ENCODE peak calls at places on chromosomes 12 and 14, in nine cellular contexts. N, Q, P, B, D, A, H, I and W are unnamed samples.

GRCh38 chr14:103509864-103510263 is 12.8 kb downstream of the CKB start:
- DNase-seq in N (no peak), Q (no peak), P (peak; percentile 6), B (no peak), D (no peak), A (no peak), H (no peak), I (no peak), W (no peak)

GRCh38 chr14:67668559-67668958 is 5.9 kb downstream of the VTI1B start:
- DNase-seq in N (no peak), Q (no peak), P (no peak), B (no peak), D (no peak), A (no peak), H (no peak), I (no peak), W (no peak)

GRCh38 chr12:53065470-53065869 is 13.7 kb downstream of the SPRYD3 start:
- DNase-seq in N (no peak), Q (no peak), P (no peak), B (no peak), D (peak; percentile 21), A (no peak), H (no peak), I (no peak), W (no peak)

GRCh38 chr12:6047249-6048227 is 76.9 kb downstream of the VWF start:
- DNase-seq in N (peak; percentile 90), Q (no peak), P (no peak), B (peak; percentile 57), D (peak; percentile 76), A (peak; percentile 94), H (no peak), I (no peak), W (no peak)

GRCh38 chr12:101777476-101777875 is 38.2 kb upstream of the SYCP3 start:
- DNase-seq in N (no peak), Q (peak; percentile 32), P (no peak), B (peak; percentile 10), D (no peak), A (no peak), H (no peak), I (no peak), W (peak; percentile 61)

GRCh38 chr12:103821773-103822172 is 19.3 kb downstream of the NT5DC3 start:
- DNase-seq in N (peak; percentile 65), Q (no peak), P (no peak), B (no peak), D (peak; percentile 54), A (peak; percentile 51), H (no peak), I (no peak), W (no peak)

GRCh38 chr14:23364164-23364571 is 804 bp downstream of the EFS start:
- DNase-seq in N (no peak), Q (peak; percentile 75), P (no peak), B (peak; percentile 54), D (no peak), A (no peak), H (no peak), I (no peak), W (no peak)

GRCh38 chr14:57068511-57068910 is 200.2 kb downstream of the EXOC5 start:
- DNase-seq in N (no peak), Q (no peak), P (no peak), B (no peak), D (no peak), A (no peak), H (no peak), I (no peak), W (no peak)

GRCh38 chr12:41983896-41984295 is 160.8 kb downstream of the GXYLT1 start:
- DNase-seq in N (no peak), Q (no peak), P (no peak), B (no peak), D (no peak), A (no peak), H (no peak), I (no peak), W (no peak)

GRCh38 chr14:53226553-53226952 is 73.4 kb upstream of the DDHD1 start:
- DNase-seq in N (peak; percentile 17), Q (no peak), P (no peak), B (peak; percentile 93), D (peak; percentile 14), A (peak; percentile 12), H (no peak), I (no peak), W (no peak)

GRCh38 chr12:103495158-103495782 is 498 bp downstream of the C12orf42 start:
- DNase-seq in N (no peak), Q (no peak), P (peak; percentile 52), B (no peak), D (peak; percentile 8), A (no peak), H (no peak), I (no peak), W (no peak)

GRCh38 chr12:16573652-16574077 is 32.3 kb downstream of the LMO3 start:
- DNase-seq in N (peak; percentile 35), Q (no peak), P (no peak), B (no peak), D (peak; percentile 4), A (no peak), H (peak; percentile 57), I (no peak), W (peak; percentile 9)

GRCh38 chr12:105470601-105471000 is 140.1 kb downstream of the C12orf75 start:
- DNase-seq in N (no peak), Q (no peak), P (no peak), B (no peak), D (no peak), A (no peak), H (no peak), I (no peak), W (no peak)

GRCh38 chr12:31234955-31235867 is 90.7 kb downstream of the SINHCAF start:
- DNase-seq in N (peak; percentile 64), Q (no peak), P (no peak), B (peak; percentile 50), D (peak; percentile 74), A (peak; percentile 28), H (no peak), I (peak; percentile 10), W (no peak)

GRCh38 chr12:31440586-31440985 is 114.6 kb upstream of the SINHCAF start:
- DNase-seq in N (no peak), Q (no peak), P (no peak), B (no peak), D (no peak), A (no peak), H (no peak), I (no peak), W (no peak)

GRCh38 chr12:27616356-27617150 is 79.7 kb upstream of the REP15 start:
- DNase-seq in N (no peak), Q (no peak), P (no peak), B (peak; percentile 58), D (peak; percentile 69), A (no peak), H (no peak), I (no peak), W (no peak)

GRCh38 chr14:24298892-24299254 is 707 bp downstream of the DHRS1 start:
- DNase-seq in N (peak; percentile 46), Q (no peak), P (no peak), B (peak; percentile 93), D (peak; percentile 90), A (peak; percentile 40), H (no peak), I (no peak), W (no peak)

GRCh38 chr14:90758959-90759358 is 57.3 kb downstream of the TTC7B start:
- DNase-seq in N (peak; percentile 29), Q (peak; percentile 48), P (peak; percentile 84), B (peak; percentile 12), D (peak; percentile 77), A (peak; percentile 31), H (no peak), I (peak; percentile 4), W (peak; percentile 30)

GRCh38 chr12:108879615-108880254 is at the start of gene DAO:
- DNase-seq in N (no peak), Q (no peak), P (no peak), B (no peak), D (no peak), A (no peak), H (no peak), I (no peak), W (no peak)

GRCh38 chr14:94161979-94162378 is 12.1 kb upstream of the PPP4R4 start:
- DNase-seq in N (peak; percentile 57), Q (no peak), P (no peak), B (peak; percentile 13), D (peak; percentile 44), A (no peak), H (no peak), I (no peak), W (no peak)

GRCh38 chr12:52168019-52168717 is 23.6 kb downstream of the KRT80 start:
- DNase-seq in N (peak; percentile 87), Q (no peak), P (no peak), B (peak; percentile 70), D (peak; percentile 86), A (no peak), H (no peak), I (no peak), W (no peak)

GRCh38 chr12:70733385-70733784 is 96.2 kb upstream of the PTPRB start:
- DNase-seq in N (peak; percentile 88), Q (peak; percentile 11), P (no peak), B (peak; percentile 55), D (peak; percentile 86), A (peak; percentile 60), H (peak; percentile 29), I (peak; percentile 60), W (peak; percentile 22)

GRCh38 chr14:103126088-103126872 is 3.0 kb downstream of the TNFAIP2 start:
- DNase-seq in N (no peak), Q (no peak), P (peak; percentile 41), B (no peak), D (no peak), A (no peak), H (no peak), I (no peak), W (no peak)

GRCh38 chr14:39265741-39266588 is 32.2 kb downstream of the MIA2 start:
- DNase-seq in N (peak; percentile 42), Q (no peak), P (no peak), B (no peak), D (no peak), A (no peak), H (peak; percentile 39), I (no peak), W (peak; percentile 66)

GRCh38 chr12:57474430-57474829 is 5.2 kb downstream of the ARHGAP9 start:
- DNase-seq in N (no peak), Q (no peak), P (no peak), B (no peak), D (no peak), A (no peak), H (no peak), I (no peak), W (no peak)

GRCh38 chr12:108852674-108853073 is 4.7 kb downstream of the SSH1 start:
- DNase-seq in N (no peak), Q (no peak), P (no peak), B (peak; percentile 86), D (no peak), A (peak; percentile 62), H (no peak), I (no peak), W (no peak)

GRCh38 chr14:69395929-69396328 is 2.2 kb downstream of the ERH start:
- DNase-seq in N (no peak), Q (no peak), P (no peak), B (no peak), D (no peak), A (no peak), H (no peak), I (no peak), W (no peak)

GRCh38 chr12:80792861-80793260 is 76.1 kb downstream of the MYF5 start:
- DNase-seq in N (no peak), Q (no peak), P (no peak), B (no peak), D (peak; percentile 26), A (peak; percentile 53), H (peak; percentile 4), I (no peak), W (no peak)

GRCh38 chr14:59585891-59586554 is 9.4 kb upstream of the CCDC175 start:
- DNase-seq in N (peak; percentile 97), Q (no peak), P (no peak), B (peak; percentile 64), D (peak; percentile 3), A (peak; percentile 63), H (peak; percentile 34), I (no peak), W (no peak)

GRCh38 chr14:65006251-65006721 is 19.6 kb downstream of the FNTB start:
- DNase-seq in N (no peak), Q (no peak), P (no peak), B (peak; percentile 77), D (no peak), A (peak; percentile 4), H (no peak), I (no peak), W (no peak)

GRCh38 chr12:76018111-76018510 is 13.5 kb downstream of the PHLDA1 start:
- DNase-seq in N (peak; percentile 88), Q (no peak), P (no peak), B (peak; percentile 67), D (peak; percentile 48), A (no peak), H (no peak), I (no peak), W (no peak)